ENCODE peak calls at places on chromosome 21, in five cellular contexts. One of them, this sample, is unnamed.

GRCh38 chr21:24255591-24255990 is 1351.7 kb downstream of the MRPL39 start:
- ATAC-seq in effector memory CD8-positive, alpha-beta T cell: no peak
- ATAC-seq in aorta: no peak
- ATAC-seq in RWPE2: no peak
- ATAC-seq in T-helper 17 cell: no peak
- ATAC-seq in this sample: no peak

GRCh38 chr21:14620152-14620551 is 74.0 kb upstream of the SAMSN1 start:
- ATAC-seq in effector memory CD8-positive, alpha-beta T cell: peak; percentile 29
- ATAC-seq in aorta: no peak
- ATAC-seq in RWPE2: no peak
- ATAC-seq in T-helper 17 cell: no peak
- ATAC-seq in this sample: no peak

GRCh38 chr21:31331231-31331630 is 12.8 kb downstream of the TIAM1 start:
- ATAC-seq in effector memory CD8-positive, alpha-beta T cell: no peak
- ATAC-seq in aorta: no peak
- ATAC-seq in RWPE2: no peak
- ATAC-seq in T-helper 17 cell: no peak
- ATAC-seq in this sample: no peak

GRCh38 chr21:34072145-34073031 is 990 bp upstream of the MRPS6 start:
- ATAC-seq in effector memory CD8-positive, alpha-beta T cell: no peak
- ATAC-seq in aorta: peak; percentile 74
- ATAC-seq in RWPE2: peak; percentile 32
- ATAC-seq in T-helper 17 cell: no peak
- ATAC-seq in this sample: peak; percentile 55

GRCh38 chr21:33123396-33124120 is 53.6 kb downstream of the OLIG1 start:
- ATAC-seq in effector memory CD8-positive, alpha-beta T cell: no peak
- ATAC-seq in aorta: no peak
- ATAC-seq in RWPE2: no peak
- ATAC-seq in T-helper 17 cell: no peak
- ATAC-seq in this sample: no peak

GRCh38 chr21:44926364-44927101 is 5.8 kb upstream of the ITGB2 start:
- ATAC-seq in effector memory CD8-positive, alpha-beta T cell: peak; percentile 31
- ATAC-seq in aorta: no peak
- ATAC-seq in RWPE2: no peak
- ATAC-seq in T-helper 17 cell: peak; percentile 57
- ATAC-seq in this sample: no peak

GRCh38 chr21:46425566-46425965 is 33.1 kb upstream of the DIP2A start:
- ATAC-seq in effector memory CD8-positive, alpha-beta T cell: peak; percentile 77
- ATAC-seq in aorta: no peak
- ATAC-seq in RWPE2: no peak
- ATAC-seq in T-helper 17 cell: peak; percentile 82
- ATAC-seq in this sample: no peak

GRCh38 chr21:41246808-41247207 is 69.8 kb upstream of the FAM3B start:
- ATAC-seq in effector memory CD8-positive, alpha-beta T cell: no peak
- ATAC-seq in aorta: no peak
- ATAC-seq in RWPE2: no peak
- ATAC-seq in T-helper 17 cell: no peak
- ATAC-seq in this sample: no peak

GRCh38 chr21:43280949-43281633 is 112.3 kb downstream of the CRYAA start:
- ATAC-seq in effector memory CD8-positive, alpha-beta T cell: peak; percentile 96
- ATAC-seq in aorta: no peak
- ATAC-seq in RWPE2: no peak
- ATAC-seq in T-helper 17 cell: peak; percentile 54
- ATAC-seq in this sample: no peak

GRCh38 chr21:44449473-44450363 is 5.6 kb upstream of the LRRC3 start:
- ATAC-seq in effector memory CD8-positive, alpha-beta T cell: no peak
- ATAC-seq in aorta: peak; percentile 25
- ATAC-seq in RWPE2: peak; percentile 25
- ATAC-seq in T-helper 17 cell: no peak
- ATAC-seq in this sample: peak; percentile 15

GRCh38 chr21:44626673-44627143 is at the start of gene KRTAP10-9:
- ATAC-seq in effector memory CD8-positive, alpha-beta T cell: no peak
- ATAC-seq in aorta: no peak
- ATAC-seq in RWPE2: no peak
- ATAC-seq in T-helper 17 cell: no peak
- ATAC-seq in this sample: no peak

GRCh38 chr21:33198346-33199135 is 31.2 kb upstream of the IFNAR2 start:
- ATAC-seq in effector memory CD8-positive, alpha-beta T cell: no peak
- ATAC-seq in aorta: peak; percentile 55
- ATAC-seq in RWPE2: no peak
- ATAC-seq in T-helper 17 cell: no peak
- ATAC-seq in this sample: no peak

GRCh38 chr21:37531402-37532042 is 164.9 kb downstream of the DYRK1A start:
- ATAC-seq in effector memory CD8-positive, alpha-beta T cell: no peak
- ATAC-seq in aorta: peak; percentile 64
- ATAC-seq in RWPE2: no peak
- ATAC-seq in T-helper 17 cell: no peak
- ATAC-seq in this sample: peak; percentile 19

GRCh38 chr21:43278359-43278758 is 109.6 kb downstream of the CRYAA start:
- ATAC-seq in effector memory CD8-positive, alpha-beta T cell: no peak
- ATAC-seq in aorta: no peak
- ATAC-seq in RWPE2: no peak
- ATAC-seq in T-helper 17 cell: no peak
- ATAC-seq in this sample: peak; percentile 22

GRCh38 chr21:26070121-26070520 is 100.4 kb downstream of the APP start:
- ATAC-seq in effector memory CD8-positive, alpha-beta T cell: no peak
- ATAC-seq in aorta: no peak
- ATAC-seq in RWPE2: no peak
- ATAC-seq in T-helper 17 cell: no peak
- ATAC-seq in this sample: no peak

GRCh38 chr21:16932314-16932713 is 580.5 kb upstream of the CXADR start:
- ATAC-seq in effector memory CD8-positive, alpha-beta T cell: no peak
- ATAC-seq in aorta: no peak
- ATAC-seq in RWPE2: no peak
- ATAC-seq in T-helper 17 cell: no peak
- ATAC-seq in this sample: peak; percentile 59

GRCh38 chr21:26136686-26137085 is 33.9 kb downstream of the APP start:
- ATAC-seq in effector memory CD8-positive, alpha-beta T cell: no peak
- ATAC-seq in aorta: no peak
- ATAC-seq in RWPE2: no peak
- ATAC-seq in T-helper 17 cell: peak; percentile 47
- ATAC-seq in this sample: no peak

GRCh38 chr21:17726047-17726446 is 93.1 kb downstream of the C21orf91 start:
- ATAC-seq in effector memory CD8-positive, alpha-beta T cell: no peak
- ATAC-seq in aorta: no peak
- ATAC-seq in RWPE2: no peak
- ATAC-seq in T-helper 17 cell: no peak
- ATAC-seq in this sample: no peak

GRCh38 chr21:41316641-41317392 is at the start of gene FAM3B:
- ATAC-seq in effector memory CD8-positive, alpha-beta T cell: no peak
- ATAC-seq in aorta: peak; percentile 30
- ATAC-seq in RWPE2: no peak
- ATAC-seq in T-helper 17 cell: no peak
- ATAC-seq in this sample: peak; percentile 67

GRCh38 chr21:46604975-46605758 is at the start of gene S100B:
- ATAC-seq in effector memory CD8-positive, alpha-beta T cell: no peak
- ATAC-seq in aorta: no peak
- ATAC-seq in RWPE2: no peak
- ATAC-seq in T-helper 17 cell: no peak
- ATAC-seq in this sample: no peak

GRCh38 chr21:41479686-41480085 is 28.3 kb downstream of the TMPRSS2 start:
- ATAC-seq in effector memory CD8-positive, alpha-beta T cell: no peak
- ATAC-seq in aorta: no peak
- ATAC-seq in RWPE2: no peak
- ATAC-seq in T-helper 17 cell: no peak
- ATAC-seq in this sample: no peak

GRCh38 chr21:46255758-46256337 is 27.3 kb upstream of the LSS start:
- ATAC-seq in effector memory CD8-positive, alpha-beta T cell: no peak
- ATAC-seq in aorta: no peak
- ATAC-seq in RWPE2: no peak
- ATAC-seq in T-helper 17 cell: no peak
- ATAC-seq in this sample: no peak

GRCh38 chr21:28688381-28688780 is 304.3 kb downstream of the LTN1 start:
- ATAC-seq in effector memory CD8-positive, alpha-beta T cell: no peak
- ATAC-seq in aorta: no peak
- ATAC-seq in RWPE2: no peak
- ATAC-seq in T-helper 17 cell: no peak
- ATAC-seq in this sample: no peak

GRCh38 chr21:41926807-41927171 is 27.0 kb downstream of the C2CD2 start:
- ATAC-seq in effector memory CD8-positive, alpha-beta T cell: peak; percentile 35
- ATAC-seq in aorta: no peak
- ATAC-seq in RWPE2: peak; percentile 18
- ATAC-seq in T-helper 17 cell: peak; percentile 22
- ATAC-seq in this sample: no peak

GRCh38 chr21:34836933-34837505 is 168.2 kb downstream of the CLIC6 start:
- ATAC-seq in effector memory CD8-positive, alpha-beta T cell: no peak
- ATAC-seq in aorta: no peak
- ATAC-seq in RWPE2: no peak
- ATAC-seq in T-helper 17 cell: no peak
- ATAC-seq in this sample: no peak

GRCh38 chr21:38166214-38166547 is 90.6 kb upstream of the KCNJ15 start:
- ATAC-seq in effector memory CD8-positive, alpha-beta T cell: no peak
- ATAC-seq in aorta: no peak
- ATAC-seq in RWPE2: no peak
- ATAC-seq in T-helper 17 cell: no peak
- ATAC-seq in this sample: no peak

GRCh38 chr21:46219591-46220239 is 8.9 kb downstream of the LSS start:
- ATAC-seq in effector memory CD8-positive, alpha-beta T cell: no peak
- ATAC-seq in aorta: no peak
- ATAC-seq in RWPE2: no peak
- ATAC-seq in T-helper 17 cell: no peak
- ATAC-seq in this sample: no peak

GRCh38 chr21:42539931-42540343 is 26.3 kb downstream of the SLC37A1 start:
- ATAC-seq in effector memory CD8-positive, alpha-beta T cell: no peak
- ATAC-seq in aorta: no peak
- ATAC-seq in RWPE2: no peak
- ATAC-seq in T-helper 17 cell: no peak
- ATAC-seq in this sample: no peak

GRCh38 chr21:41064951-41065350 is 103.0 kb upstream of the BACE2 start:
- ATAC-seq in effector memory CD8-positive, alpha-beta T cell: no peak
- ATAC-seq in aorta: no peak
- ATAC-seq in RWPE2: no peak
- ATAC-seq in T-helper 17 cell: no peak
- ATAC-seq in this sample: no peak

GRCh38 chr21:38303300-38303699 is 46.5 kb downstream of the KCNJ15 start:
- ATAC-seq in effector memory CD8-positive, alpha-beta T cell: no peak
- ATAC-seq in aorta: peak; percentile 92
- ATAC-seq in RWPE2: peak; percentile 98
- ATAC-seq in T-helper 17 cell: no peak
- ATAC-seq in this sample: no peak

GRCh38 chr21:35855463-35855862 is 204.9 kb downstream of the SETD4 start:
- ATAC-seq in effector memory CD8-positive, alpha-beta T cell: no peak
- ATAC-seq in aorta: no peak
- ATAC-seq in RWPE2: no peak
- ATAC-seq in T-helper 17 cell: no peak
- ATAC-seq in this sample: no peak

GRCh38 chr21:35428927-35429326 is 379.8 kb upstream of the RUNX1 start:
- ATAC-seq in effector memory CD8-positive, alpha-beta T cell: no peak
- ATAC-seq in aorta: peak; percentile 80
- ATAC-seq in RWPE2: no peak
- ATAC-seq in T-helper 17 cell: no peak
- ATAC-seq in this sample: no peak

GRCh38 chr21:26188422-26188821 is 17.9 kb upstream of the APP start:
- ATAC-seq in effector memory CD8-positive, alpha-beta T cell: no peak
- ATAC-seq in aorta: no peak
- ATAC-seq in RWPE2: no peak
- ATAC-seq in T-helper 17 cell: no peak
- ATAC-seq in this sample: no peak

GRCh38 chr21:33238565-33239255 is 9.0 kb downstream of the IFNAR2 start:
- ATAC-seq in effector memory CD8-positive, alpha-beta T cell: peak; percentile 71
- ATAC-seq in aorta: no peak
- ATAC-seq in RWPE2: no peak
- ATAC-seq in T-helper 17 cell: peak; percentile 72
- ATAC-seq in this sample: no peak

GRCh38 chr21:15036189-15036588 is 28.6 kb downstream of the NRIP1 start:
- ATAC-seq in effector memory CD8-positive, alpha-beta T cell: no peak
- ATAC-seq in aorta: no peak
- ATAC-seq in RWPE2: no peak
- ATAC-seq in T-helper 17 cell: no peak
- ATAC-seq in this sample: no peak

GRCh38 chr21:44392916-44393315 is 39.5 kb downstream of the TRPM2 start:
- ATAC-seq in effector memory CD8-positive, alpha-beta T cell: no peak
- ATAC-seq in aorta: no peak
- ATAC-seq in RWPE2: peak; percentile 38
- ATAC-seq in T-helper 17 cell: no peak
- ATAC-seq in this sample: peak; percentile 39

GRCh38 chr21:17370263-17370662 is 142.6 kb upstream of the CXADR start:
- ATAC-seq in effector memory CD8-positive, alpha-beta T cell: no peak
- ATAC-seq in aorta: no peak
- ATAC-seq in RWPE2: no peak
- ATAC-seq in T-helper 17 cell: no peak
- ATAC-seq in this sample: peak; percentile 94

GRCh38 chr21:46078322-46078981 is 19.5 kb upstream of the COL6A2 start:
- ATAC-seq in effector memory CD8-positive, alpha-beta T cell: no peak
- ATAC-seq in aorta: peak; percentile 62
- ATAC-seq in RWPE2: no peak
- ATAC-seq in T-helper 17 cell: no peak
- ATAC-seq in this sample: no peak

GRCh38 chr21:18411565-18411964 is 8.0 kb upstream of the TMPRSS15 start:
- ATAC-seq in effector memory CD8-positive, alpha-beta T cell: no peak
- ATAC-seq in aorta: no peak
- ATAC-seq in RWPE2: no peak
- ATAC-seq in T-helper 17 cell: no peak
- ATAC-seq in this sample: no peak

GRCh38 chr21:30487336-30487735 is at the start of gene KRTAP19-2:
- ATAC-seq in effector memory CD8-positive, alpha-beta T cell: no peak
- ATAC-seq in aorta: no peak
- ATAC-seq in RWPE2: no peak
- ATAC-seq in T-helper 17 cell: no peak
- ATAC-seq in this sample: no peak

This sample was measured in esophagus mucosa.